ENCODE peak calls at places on chromosome 11, in nine cellular contexts. J is HFF-Myc, I is T-helper 2 cell, E is NCI-H524 treated with DMSO at 0.1 percent for 48 hours, T is SHP77, Y is T-cell, H is globus pallidus, M is AML-193, C is frontal cortex. N is an unnamed sample.

GRCh38 chr11:50246183-50246582 is 213.5 kb downstream of the OR4C45 start:
- DNase-seq in T (no peak), E (no peak), J (no peak), I (no peak), M (no peak), Y (no peak), H (no peak), C (no peak), N (no peak)

GRCh38 chr11:62015615-62016014 is 48.2 kb upstream of the FTH1 start:
- DNase-seq in Y (no peak), H (no peak), T (no peak), J (no peak), I (no peak), C (no peak), E (no peak), M (no peak), N (peak)

GRCh38 chr11:47850337-47850736 is 2.2 kb upstream of the NUP160 start:
- DNase-seq in C (no peak), I (no peak), Y (no peak), H (no peak), M (peak), J (no peak), E (no peak), T (no peak), N (no peak)

GRCh38 chr11:14029971-14030531 is 67.5 kb downstream of the SPON1 start:
- DNase-seq in H (no peak), E (no peak), I (no peak), M (no peak), C (no peak), Y (no peak), T (no peak), J (peak), N (peak)

GRCh38 chr11:27213232-27213660 is 149.8 kb downstream of the CCDC34 start:
- DNase-seq in H (no peak), J (peak), I (no peak), E (peak), C (no peak), M (no peak), Y (no peak), T (no peak), N (peak)

GRCh38 chr11:22734628-22735345 is 68.4 kb downstream of the GAS2 start:
- DNase-seq in T (no peak), I (no peak), Y (no peak), C (no peak), J (no peak), H (no peak), M (peak), E (no peak), N (no peak)

GRCh38 chr11:64854534-64855502 is 10.4 kb upstream of the CDC42BPG start:
- DNase-seq in C (no peak), H (no peak), T (no peak), Y (no peak), M (no peak), E (no peak), J (peak), I (no peak), N (peak)

GRCh38 chr11:47326198-47326597 is 26.3 kb downstream of the MYBPC3 start:
- DNase-seq in M (no peak), I (no peak), C (no peak), J (no peak), T (no peak), Y (no peak), E (no peak), H (no peak), N (no peak)

GRCh38 chr11:69598147-69598546 is 42.8 kb upstream of the CCND1 start:
- DNase-seq in M (peak), C (no peak), T (no peak), H (peak), E (no peak), J (no peak), I (no peak), Y (no peak), N (peak)

GRCh38 chr11:118239509-118239908 is 12.7 kb downstream of the MPZL3 start:
- DNase-seq in J (no peak), E (no peak), C (no peak), M (no peak), I (no peak), Y (no peak), T (no peak), H (no peak), N (no peak)

GRCh38 chr11:6225896-6226295 is 8.5 kb downstream of the FHIP1B start:
- DNase-seq in T (no peak), J (no peak), I (no peak), H (no peak), C (no peak), Y (no peak), M (peak), E (no peak), N (no peak)

GRCh38 chr11:95230054-95231034 is 658 bp downstream of the SESN3 start:
- DNase-seq in J (no peak), T (no peak), I (no peak), E (peak), Y (peak), C (no peak), H (peak), M (peak), N (peak)

GRCh38 chr11:119699227-119699626 is 29.8 kb downstream of the NECTIN1 start:
- DNase-seq in Y (no peak), H (no peak), E (no peak), M (no peak), C (no peak), I (no peak), J (no peak), T (no peak), N (no peak)

GRCh38 chr11:86461892-86462291 is 87.2 kb downstream of the CCDC81 start:
- DNase-seq in J (no peak), C (no peak), Y (no peak), H (no peak), T (no peak), E (no peak), I (no peak), M (no peak), N (no peak)

GRCh38 chr11:118175031-118175531 is 1.4 kb downstream of the SCN2B start:
- DNase-seq in J (no peak), T (no peak), H (peak), E (no peak), Y (no peak), M (no peak), I (no peak), C (peak), N (no peak)

GRCh38 chr11:10303558-10304363 is 1.1 kb upstream of the ADM start:
- DNase-seq in M (peak), E (no peak), Y (no peak), C (peak), J (no peak), I (no peak), T (no peak), H (peak), N (peak)

GRCh38 chr11:94638278-94638901 is 71.2 kb downstream of the PIWIL4 start:
- DNase-seq in M (peak), J (no peak), H (no peak), Y (no peak), T (no peak), I (no peak), E (no peak), C (no peak), N (no peak)

GRCh38 chr11:46930089-46930488 is 6.5 kb upstream of the CSTPP1 start:
- DNase-seq in Y (no peak), C (no peak), T (no peak), I (no peak), M (peak), H (no peak), J (no peak), E (no peak), N (peak)

N was measured in RPMI7951.